ENCODE peak calls at places on chromosomes 5 and 9, in nine cellular contexts. Y is heart left ventricle, J is kidney tubule cell, G is GM10248, B is NCI-H1694 treated with DMSO at 0.1 percent for 48 hours, K is endothelial cell, C is fibroblast of pulmonary artery, X is transverse colon, W is A172. V is an unnamed sample.
A peak's percentile ranks its signal among the peaks of the same experiment; 100 is the strongest.

GRCh38 chr5:56838409-56839039 is 23.2 kb downstream of the MAP3K1 start:
- DNase-seq in J (peak; percentile 82), W (peak; percentile 81), C (peak; percentile 79), X (no peak), B (peak; percentile 45), K (no peak), G (peak; percentile 28), Y (no peak), V (peak; percentile 73)

GRCh38 chr5:103918668-103919367 is 356.2 kb upstream of the NUDT12 start:
- DNase-seq in X (no peak), B (no peak), C (peak; percentile 18), J (peak; percentile 69), K (no peak), W (peak; percentile 97), Y (no peak), G (no peak), V (no peak)

GRCh38 chr5:54009357-54009756 is 301.0 kb downstream of the ARL15 start:
- DNase-seq in W (no peak), K (no peak), J (no peak), B (no peak), X (no peak), Y (no peak), C (no peak), G (no peak), V (no peak)

GRCh38 chr5:138138949-138139775 is at the start of gene NME5:
- DNase-seq in C (peak; percentile 69), X (peak; percentile 63), W (no peak), J (peak; percentile 83), K (peak; percentile 62), G (peak; percentile 73), B (no peak), Y (peak; percentile 76), V (peak; percentile 85)

GRCh38 chr9:124257070-124257864 is 482 bp upstream of the NEK6 start:
- DNase-seq in X (peak; percentile 10), J (peak; percentile 32), W (no peak), Y (no peak), K (no peak), G (peak; percentile 48), B (no peak), C (no peak), V (no peak)

GRCh38 chr5:5335708-5336211 is 86.7 kb upstream of the ICE1 start:
- DNase-seq in C (peak; percentile 36), X (no peak), G (no peak), K (no peak), J (peak; percentile 95), W (peak; percentile 93), Y (no peak), B (no peak), V (peak; percentile 16)

GRCh38 chr9:107222020-107222522 is 61.0 kb upstream of the RAD23B start:
- DNase-seq in B (no peak), G (no peak), X (no peak), Y (no peak), C (peak; percentile 51), J (peak; percentile 65), W (peak; percentile 53), K (no peak), V (peak; percentile 40)

GRCh38 chr9:34995288-34996060 is 5.9 kb downstream of the DNAJB5 start:
- DNase-seq in K (no peak), J (peak; percentile 4), B (no peak), G (no peak), X (no peak), C (peak; percentile 93), W (no peak), Y (peak; percentile 45), V (peak; percentile 91)

GRCh38 chr9:137030528-137030927 is 1.4 kb downstream of the FUT7 start:
- DNase-seq in J (no peak), G (no peak), W (no peak), X (no peak), B (no peak), C (no peak), Y (no peak), K (no peak), V (peak; percentile 28)

GRCh38 chr5:141492168-141492885 is 3.4 kb downstream of the PCDHGC5 start:
- DNase-seq in Y (no peak), G (peak; percentile 63), W (no peak), X (no peak), B (no peak), J (no peak), K (no peak), C (no peak), V (no peak)

GRCh38 chr5:115583474-115583873 is 18.8 kb downstream of the TICAM2 start:
- DNase-seq in W (peak; percentile 88), X (no peak), Y (peak; percentile 30), K (no peak), J (peak; percentile 83), C (peak; percentile 91), B (no peak), G (no peak), V (no peak)

GRCh38 chr5:135065306-135066265 is 31.6 kb upstream of the PITX1 start:
- DNase-seq in W (no peak), J (no peak), X (no peak), Y (no peak), G (no peak), K (no peak), C (no peak), B (no peak), V (no peak)

GRCh38 chr9:132793606-132794580 is 84.2 kb downstream of the AK8 start:
- DNase-seq in G (no peak), C (no peak), K (no peak), B (no peak), W (no peak), J (no peak), X (no peak), Y (no peak), V (no peak)

GRCh38 chr5:159040181-159040580 is 59.5 kb downstream of the EBF1 start:
- DNase-seq in J (no peak), W (no peak), C (no peak), B (no peak), Y (no peak), X (no peak), G (no peak), K (no peak), V (no peak)

GRCh38 chr9:69932901-69933300 is 110.7 kb upstream of the MAMDC2 start:
- DNase-seq in C (peak; percentile 42), W (peak; percentile 30), K (no peak), Y (no peak), B (no peak), X (no peak), J (peak; percentile 22), G (no peak), V (peak; percentile 12)

GRCh38 chr5:177429248-177430045 is 3.0 kb downstream of the GRK6 start:
- DNase-seq in G (peak; percentile 76), C (no peak), B (no peak), J (no peak), W (no peak), X (peak; percentile 82), K (no peak), Y (peak; percentile 80), V (no peak)

GRCh38 chr9:104794070-104794469 is 30.1 kb downstream of the NIPSNAP3B start:
- DNase-seq in K (no peak), B (no peak), Y (no peak), C (no peak), G (no peak), W (peak; percentile 25), J (no peak), X (no peak), V (no peak)

GRCh38 chr5:2989517-2989916 is 238.0 kb upstream of the IRX2 start:
- DNase-seq in X (no peak), K (no peak), B (no peak), Y (no peak), W (no peak), J (no peak), C (no peak), G (no peak), V (no peak)

GRCh38 chr9:18256574-18256973 is 217.4 kb upstream of the ADAMTSL1 start:
- DNase-seq in J (peak; percentile 29), X (no peak), W (no peak), Y (no peak), G (no peak), K (no peak), C (peak; percentile 58), B (no peak), V (peak; percentile 9)

GRCh38 chr5:142944140-142944539 is 174.0 kb downstream of the ARHGAP26 start:
- DNase-seq in B (no peak), K (no peak), G (no peak), X (no peak), W (no peak), C (no peak), Y (no peak), J (no peak), V (no peak)

V was measured in cardiac muscle cell.